ENCODE peak calls at places on chromosomes 6 and 20, in seven cellular contexts. One of them, this sample, is unnamed.

GRCh38 chr6:116631379-116631990 is 15.2 kb downstream of the RSPH4A start:
- DNase-seq in left lung: no peak
- DNase-seq in CD8-positive, alpha-beta T cell: no peak
- DNase-seq in PC-3: no peak
- DNase-seq in gastrocnemius medialis: no peak
- DNase-seq in breast epithelium: no peak
- DNase-seq in left ventricle myocardium inferior: no peak
- DNase-seq in this sample: no peak

GRCh38 chr6:155346957-155347356 is 32.7 kb upstream of the TFB1M start:
- DNase-seq in breast epithelium: no peak
- DNase-seq in gastrocnemius medialis: no peak
- DNase-seq in left lung: no peak
- DNase-seq in CD8-positive, alpha-beta T cell: no peak
- DNase-seq in left ventricle myocardium inferior: no peak
- DNase-seq in PC-3: no peak
- DNase-seq in this sample: no peak

GRCh38 chr20:59825944-59826759 is 107.3 kb downstream of the SYCP2 start:
- DNase-seq in breast epithelium: no peak
- DNase-seq in PC-3: peak
- DNase-seq in gastrocnemius medialis: peak
- DNase-seq in left lung: peak
- DNase-seq in left ventricle myocardium inferior: no peak
- DNase-seq in CD8-positive, alpha-beta T cell: no peak
- DNase-seq in this sample: peak

GRCh38 chr6:35385457-35386202 is 43.3 kb downstream of the PPARD start:
- DNase-seq in left lung: no peak
- DNase-seq in PC-3: no peak
- DNase-seq in breast epithelium: no peak
- DNase-seq in CD8-positive, alpha-beta T cell: no peak
- DNase-seq in left ventricle myocardium inferior: peak
- DNase-seq in gastrocnemius medialis: no peak
- DNase-seq in this sample: no peak

GRCh38 chr20:59217794-59218193 is 54.2 kb downstream of the ZNF831 start:
- DNase-seq in left lung: no peak
- DNase-seq in PC-3: no peak
- DNase-seq in gastrocnemius medialis: no peak
- DNase-seq in left ventricle myocardium inferior: no peak
- DNase-seq in CD8-positive, alpha-beta T cell: no peak
- DNase-seq in breast epithelium: no peak
- DNase-seq in this sample: peak

GRCh38 chr6:12419626-12420272 is 129.6 kb downstream of the EDN1 start:
- DNase-seq in CD8-positive, alpha-beta T cell: no peak
- DNase-seq in left ventricle myocardium inferior: no peak
- DNase-seq in gastrocnemius medialis: no peak
- DNase-seq in breast epithelium: no peak
- DNase-seq in PC-3: no peak
- DNase-seq in left lung: no peak
- DNase-seq in this sample: no peak

GRCh38 chr6:90401933-90402830 is 105.5 kb upstream of the BACH2 start:
- DNase-seq in left ventricle myocardium inferior: no peak
- DNase-seq in gastrocnemius medialis: no peak
- DNase-seq in left lung: no peak
- DNase-seq in PC-3: no peak
- DNase-seq in CD8-positive, alpha-beta T cell: peak
- DNase-seq in breast epithelium: no peak
- DNase-seq in this sample: no peak

GRCh38 chr6:116196841-116197240 is 57.0 kb downstream of the TSPYL4 start:
- DNase-seq in breast epithelium: no peak
- DNase-seq in left lung: no peak
- DNase-seq in PC-3: no peak
- DNase-seq in CD8-positive, alpha-beta T cell: no peak
- DNase-seq in left ventricle myocardium inferior: no peak
- DNase-seq in gastrocnemius medialis: no peak
- DNase-seq in this sample: no peak

DNA sequence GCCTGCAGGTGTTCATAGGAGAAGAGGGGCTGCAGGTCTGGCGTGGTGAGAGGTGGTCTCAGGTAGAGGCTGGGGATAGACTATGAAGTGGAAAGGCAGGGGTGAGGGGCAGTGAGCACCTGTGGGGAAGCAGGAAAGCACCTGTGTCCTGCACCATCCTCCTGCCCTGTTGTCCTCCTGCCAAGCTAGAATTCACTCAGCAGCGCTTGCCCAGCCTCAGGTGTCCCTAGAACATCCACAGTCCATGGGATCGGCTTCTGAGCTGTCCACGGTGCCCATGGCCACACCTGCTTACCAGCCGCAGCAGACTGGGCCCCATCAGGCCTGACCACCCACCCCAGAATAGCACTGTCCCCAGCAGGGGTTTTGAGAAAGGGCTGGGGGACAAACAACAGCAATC is 456.2 kb upstream of the SULF2 start:
- DNase-seq in PC-3: no peak
- DNase-seq in left ventricle myocardium inferior: no peak
- DNase-seq in left lung: no peak
- DNase-seq in CD8-positive, alpha-beta T cell: no peak
- DNase-seq in gastrocnemius medialis: no peak
- DNase-seq in breast epithelium: no peak
- DNase-seq in this sample: no peak
- TF ChIP-seq CTCF in PC-3: no peak
- TF ChIP-seq CTCF in left ventricle myocardium inferior: no peak
- TF ChIP-seq CTCF in left lung: no peak
- TF ChIP-seq CTCF in CD8-positive, alpha-beta T cell: no peak
- TF ChIP-seq CTCF in gastrocnemius medialis: no peak
- TF ChIP-seq CTCF in breast epithelium: no peak
- TF ChIP-seq CTCF in this sample: no peak

GRCh38 chr6:1139155-1139890 is 172.6 kb upstream of the FOXQ1 start:
- DNase-seq in gastrocnemius medialis: no peak
- DNase-seq in left ventricle myocardium inferior: no peak
- DNase-seq in left lung: no peak
- DNase-seq in breast epithelium: no peak
- DNase-seq in PC-3: no peak
- DNase-seq in CD8-positive, alpha-beta T cell: no peak
- DNase-seq in this sample: no peak

GRCh38 chr6:1136856-1137255 is 175.0 kb upstream of the FOXQ1 start:
- DNase-seq in left ventricle myocardium inferior: no peak
- DNase-seq in CD8-positive, alpha-beta T cell: no peak
- DNase-seq in left lung: no peak
- DNase-seq in PC-3: no peak
- DNase-seq in breast epithelium: no peak
- DNase-seq in gastrocnemius medialis: no peak
- DNase-seq in this sample: no peak

GRCh38 chr6:1137849-1138248 is 174.0 kb upstream of the FOXQ1 start:
- DNase-seq in left ventricle myocardium inferior: no peak
- DNase-seq in breast epithelium: no peak
- DNase-seq in left lung: no peak
- DNase-seq in PC-3: no peak
- DNase-seq in CD8-positive, alpha-beta T cell: no peak
- DNase-seq in gastrocnemius medialis: no peak
- DNase-seq in this sample: no peak

GRCh38 chr6:1136415-1136774 is 175.5 kb upstream of the FOXQ1 start:
- DNase-seq in left lung: no peak
- DNase-seq in breast epithelium: peak
- DNase-seq in CD8-positive, alpha-beta T cell: no peak
- DNase-seq in PC-3: no peak
- DNase-seq in gastrocnemius medialis: no peak
- DNase-seq in left ventricle myocardium inferior: no peak
- DNase-seq in this sample: peak

GRCh38 chr6:1135726-1136414 is 176.0 kb upstream of the FOXQ1 start:
- DNase-seq in left ventricle myocardium inferior: no peak
- DNase-seq in PC-3: no peak
- DNase-seq in gastrocnemius medialis: no peak
- DNase-seq in breast epithelium: no peak
- DNase-seq in left lung: no peak
- DNase-seq in CD8-positive, alpha-beta T cell: no peak
- DNase-seq in this sample: no peak
- H3K4me3 ChIP-seq in left ventricle myocardium inferior: no peak
- H3K4me3 ChIP-seq in PC-3: no peak
- H3K4me3 ChIP-seq in gastrocnemius medialis: no peak
- H3K4me3 ChIP-seq in breast epithelium: no peak
- H3K4me3 ChIP-seq in left lung: no peak
- H3K4me3 ChIP-seq in CD8-positive, alpha-beta T cell: no peak
- H3K4me3 ChIP-seq in this sample: no peak

GRCh38 chr20:35329435-35330139 is 37.4 kb upstream of the FAM83C start:
- DNase-seq in left ventricle myocardium inferior: no peak
- DNase-seq in gastrocnemius medialis: no peak
- DNase-seq in CD8-positive, alpha-beta T cell: no peak
- DNase-seq in left lung: no peak
- DNase-seq in PC-3: peak
- DNase-seq in breast epithelium: no peak
- DNase-seq in this sample: no peak
- TF ChIP-seq CTCF in left ventricle myocardium inferior: peak
- TF ChIP-seq CTCF in gastrocnemius medialis: peak
- TF ChIP-seq CTCF in CD8-positive, alpha-beta T cell: no peak
- TF ChIP-seq CTCF in left lung: peak
- TF ChIP-seq CTCF in PC-3: peak
- TF ChIP-seq CTCF in breast epithelium: no peak
- TF ChIP-seq CTCF in this sample: no peak

GRCh38 chr20:45346851-45347250 is 1.4 kb downstream of the SDC4 start:
- DNase-seq in gastrocnemius medialis: no peak
- DNase-seq in PC-3: peak
- DNase-seq in left ventricle myocardium inferior: no peak
- DNase-seq in left lung: no peak
- DNase-seq in CD8-positive, alpha-beta T cell: no peak
- DNase-seq in breast epithelium: no peak
- DNase-seq in this sample: no peak
- H3K4me3 ChIP-seq in gastrocnemius medialis: peak
- H3K4me3 ChIP-seq in PC-3: peak
- H3K4me3 ChIP-seq in left ventricle myocardium inferior: peak
- H3K4me3 ChIP-seq in left lung: peak
- H3K4me3 ChIP-seq in CD8-positive, alpha-beta T cell: no peak
- H3K4me3 ChIP-seq in breast epithelium: peak
- H3K4me3 ChIP-seq in this sample: peak

GRCh38 chr6:157227202-157228166 is 95.8 kb downstream of the TMEM242 start:
- DNase-seq in left lung: no peak
- DNase-seq in breast epithelium: no peak
- DNase-seq in left ventricle myocardium inferior: no peak
- DNase-seq in gastrocnemius medialis: no peak
- DNase-seq in CD8-positive, alpha-beta T cell: no peak
- DNase-seq in PC-3: peak
- DNase-seq in this sample: no peak
- TF ChIP-seq CTCF in left lung: no peak
- TF ChIP-seq CTCF in breast epithelium: no peak
- TF ChIP-seq CTCF in left ventricle myocardium inferior: peak
- TF ChIP-seq CTCF in gastrocnemius medialis: peak
- TF ChIP-seq CTCF in CD8-positive, alpha-beta T cell: no peak
- TF ChIP-seq CTCF in PC-3: peak
- TF ChIP-seq CTCF in this sample: no peak

DNA sequence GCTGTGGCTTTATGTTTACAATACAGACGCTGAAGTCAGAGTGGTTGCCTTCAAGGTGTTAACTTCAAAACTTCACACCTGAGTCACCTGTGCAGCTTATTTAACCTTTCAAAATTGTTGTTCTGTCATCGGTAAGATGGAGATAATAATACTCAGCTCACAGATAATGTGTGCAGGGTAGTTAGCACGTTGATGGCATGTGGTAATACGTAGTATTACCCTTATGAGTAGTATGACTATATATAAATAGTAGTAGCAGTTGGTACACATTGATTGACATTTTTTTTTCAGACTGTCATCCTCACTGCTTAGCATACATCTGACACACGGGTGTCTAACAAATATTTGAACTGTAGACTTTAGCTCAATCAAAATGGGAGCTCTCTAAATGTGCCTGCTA is 11.0 kb upstream of the MROH8 start:
- DNase-seq in left lung: no peak
- DNase-seq in breast epithelium: no peak
- DNase-seq in gastrocnemius medialis: no peak
- DNase-seq in left ventricle myocardium inferior: no peak
- DNase-seq in PC-3: no peak
- DNase-seq in CD8-positive, alpha-beta T cell: no peak
- DNase-seq in this sample: no peak
- H3K4me3 ChIP-seq in left lung: no peak
- H3K4me3 ChIP-seq in breast epithelium: no peak
- H3K4me3 ChIP-seq in gastrocnemius medialis: no peak
- H3K4me3 ChIP-seq in left ventricle myocardium inferior: no peak
- H3K4me3 ChIP-seq in PC-3: no peak
- H3K4me3 ChIP-seq in CD8-positive, alpha-beta T cell: no peak
- H3K4me3 ChIP-seq in this sample: no peak

This sample was measured in lower leg skin.